ENCODE peak calls at places on chromosomes 13 and 19, in nine cellular contexts. F is OCI-LY7, E is tibial nerve, T is testis, W is AG04450, M is cardiac fibroblast, X is fibroblast of the aortic adventitia, G is breast epithelium, K is IMR-90. D is an unnamed sample.

GRCh38 chr13:50358221-50358620 is 343.0 kb downstream of the KCNRG start:
- DNase-seq in F (no peak), E (no peak), T (no peak), W (no peak), M (no peak), X (peak; percentile 28), G (no peak), K (no peak), D (no peak)

GRCh38 chr13:95822303-95822702 is 145.4 kb downstream of the DNAJC3 start:
- DNase-seq in F (no peak), E (no peak), T (no peak), W (no peak), M (no peak), X (no peak), G (no peak), K (no peak), D (no peak)

GRCh38 chr13:96782186-96782585 is 212.1 kb downstream of the OXGR1 start:
- DNase-seq in F (no peak), E (no peak), T (no peak), W (no peak), M (no peak), X (peak; percentile 48), G (no peak), K (no peak), D (no peak)

GRCh38 chr13:80312967-80313366 is 28.0 kb downstream of the SPRY2 start:
- DNase-seq in F (no peak), E (no peak), T (no peak), W (no peak), M (no peak), X (peak; percentile 14), G (no peak), K (peak; percentile 27), D (no peak)

GRCh38 chr19:8149261-8150094 is at the start of gene FBN3:
- DNase-seq in F (no peak), E (no peak), T (no peak), W (no peak), M (no peak), X (no peak), G (no peak), K (no peak), D (no peak)

GRCh38 chr19:2603320-2603719 is 99.2 kb downstream of the GNG7 start:
- DNase-seq in F (no peak), E (no peak), T (peak; percentile 66), W (no peak), M (peak; percentile 76), X (peak; percentile 82), G (no peak), K (no peak), D (no peak)

GRCh38 chr19:7961930-7962626 is 18.6 kb upstream of the TIMM44 start:
- DNase-seq in F (no peak), E (no peak), T (no peak), W (no peak), M (no peak), X (no peak), G (no peak), K (no peak), D (no peak)

GRCh38 chr19:51550848-51551672 is 19.6 kb upstream of the SIGLEC6 start:
- DNase-seq in F (no peak), E (no peak), T (no peak), W (no peak), M (no peak), X (no peak), G (no peak), K (no peak), D (no peak)

GRCh38 chr13:76620036-76620435 is 266.2 kb downstream of the KCTD12 start:
- DNase-seq in F (no peak), E (no peak), T (no peak), W (no peak), M (no peak), X (no peak), G (no peak), K (no peak), D (no peak)

GRCh38 chr19:7784856-7785255 is 21.8 kb downstream of the CLEC4M start:
- DNase-seq in F (no peak), E (no peak), T (no peak), W (no peak), M (no peak), X (no peak), G (no peak), K (no peak), D (no peak)

GRCh38 chr13:76927955-76928354 is 20.4 kb upstream of the ACOD1 start:
- DNase-seq in F (no peak), E (no peak), T (no peak), W (no peak), M (no peak), X (no peak), G (no peak), K (no peak), D (no peak)

GRCh38 chr13:72180253-72180952 is 313.4 kb upstream of the DACH1 start:
- DNase-seq in F (no peak), E (no peak), T (no peak), W (no peak), M (no peak), X (no peak), G (no peak), K (peak; percentile 0), D (no peak)

GRCh38 chr19:53775524-53775923 is 48.6 kb downstream of the NLRP12 start:
- DNase-seq in F (no peak), E (no peak), T (no peak), W (no peak), M (no peak), X (no peak), G (no peak), K (no peak), D (no peak)

GRCh38 chr13:37406031-37406430 is 192.5 kb downstream of the POSTN start:
- DNase-seq in F (no peak), E (no peak), T (no peak), W (no peak), M (no peak), X (no peak), G (no peak), K (no peak), D (no peak)

GRCh38 chr13:37407156-37407555 is 191.4 kb downstream of the POSTN start:
- DNase-seq in F (no peak), E (no peak), T (no peak), W (no peak), M (no peak), X (no peak), G (no peak), K (peak; percentile 16), D (no peak)

GRCh38 chr13:37409756-37410155 is 188.8 kb downstream of the POSTN start:
- DNase-seq in F (no peak), E (no peak), T (no peak), W (no peak), M (no peak), X (no peak), G (no peak), K (peak; percentile 46), D (no peak)

DNA sequence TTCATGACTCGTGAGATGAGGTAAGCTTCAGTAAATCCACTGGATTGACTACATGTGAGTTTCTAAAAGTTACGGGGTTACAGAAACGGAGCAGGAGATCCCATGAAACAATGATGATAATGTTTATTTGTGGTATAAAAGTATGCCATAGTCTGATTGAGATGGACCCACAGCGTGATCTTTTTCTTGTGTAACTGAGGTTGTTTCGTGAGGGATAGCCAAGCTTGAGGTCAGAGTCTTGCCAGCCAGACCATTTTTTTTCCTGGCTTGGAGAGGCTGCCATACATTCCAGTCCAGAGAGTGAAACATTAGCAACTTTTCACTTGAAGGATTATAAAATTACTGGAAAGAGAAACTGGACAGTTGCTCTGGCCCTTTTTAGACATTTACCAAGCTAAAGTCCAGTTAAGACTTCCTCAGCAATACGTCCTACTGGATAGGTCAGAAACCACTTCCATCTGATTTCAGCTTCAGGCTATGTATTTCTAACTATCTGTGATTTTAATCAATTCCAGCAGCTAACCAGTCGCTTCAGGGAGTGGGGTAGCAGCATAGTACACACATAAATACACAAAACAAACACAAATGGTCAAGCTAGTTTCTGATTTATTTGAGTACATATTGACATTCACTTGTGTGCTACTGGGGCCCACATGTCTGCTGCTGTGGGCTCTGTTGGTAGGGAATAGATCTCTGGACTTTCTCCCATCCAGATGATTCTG is 194.6 kb downstream of the POSTN start:
- DNase-seq in F (no peak), E (no peak), T (no peak), W (peak; percentile 73), M (peak; percentile 80), X (peak; percentile 98), G (no peak), K (peak; percentile 92), D (no peak)
- H3K4me3 ChIP-seq in F (no peak overlapping the region), E (no peak overlapping the region), T (no peak overlapping the region), W (no peak overlapping the region), M (no peak overlapping the region), X (no peak overlapping the region), G (no peak overlapping the region), K (no peak overlapping the region), D (no peak overlapping the region)

DNA sequence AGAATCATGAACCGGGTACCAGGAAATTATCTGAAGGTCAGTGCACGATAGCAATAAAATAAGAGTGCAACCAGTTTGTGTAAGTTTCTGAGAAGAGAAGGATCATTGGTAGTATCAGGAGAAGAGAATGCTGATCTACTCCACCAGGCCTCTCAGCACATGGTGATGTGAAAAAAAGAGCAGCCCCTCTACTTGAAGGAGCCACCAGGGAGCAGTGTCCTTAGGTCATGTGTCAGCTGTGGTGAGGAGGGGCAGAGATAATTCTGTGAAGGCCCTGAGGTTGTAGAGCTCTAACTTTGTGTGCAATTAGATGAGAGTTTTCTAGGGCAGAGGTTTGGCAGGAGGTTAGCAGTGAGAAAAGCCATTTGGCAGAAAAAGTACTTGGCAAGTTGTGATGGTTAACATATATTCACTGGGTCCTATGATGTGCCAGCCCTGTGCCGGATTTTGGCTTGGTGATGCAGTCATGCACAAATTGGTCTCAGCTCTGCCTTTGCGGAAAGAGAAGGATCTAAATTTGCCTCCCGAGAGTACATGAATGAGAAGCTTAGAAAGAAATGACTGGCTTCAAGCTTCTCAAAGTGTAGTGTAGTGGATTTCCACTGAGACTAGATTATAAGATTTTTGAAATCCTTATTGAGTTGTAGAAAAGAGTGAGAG is 19.2 kb upstream of the ZC3H13 start:
- DNase-seq in F (peak; percentile 33), E (no peak), T (no peak), W (no peak), M (no peak), X (no peak), G (no peak), K (no peak), D (no peak)
- TF ChIP-seq CTCF in F (peak; percentile 65), E (no peak), T (no peak), W (no peak), M (no peak), X (no peak), G (no peak), K (no peak), D (no peak)

DNA sequence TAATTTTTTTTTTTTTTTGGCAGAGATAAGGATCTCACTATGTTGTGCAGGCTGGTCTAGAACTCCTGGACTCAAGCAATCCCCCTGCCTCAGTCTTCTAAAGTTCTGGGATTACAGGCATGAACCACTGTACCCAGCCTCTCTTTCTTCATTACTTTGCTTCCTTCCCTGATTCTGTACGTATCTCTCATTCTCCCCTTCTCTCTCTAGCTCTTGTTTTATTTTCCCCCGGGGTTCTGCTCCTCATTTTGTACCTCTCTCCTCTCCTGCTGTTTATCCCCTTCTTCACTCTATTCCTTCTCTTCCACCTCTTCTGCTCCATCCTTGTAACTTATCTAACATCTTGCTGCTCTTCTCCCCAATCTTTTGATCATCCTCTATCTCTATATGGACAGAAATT is 46.5 kb downstream of the ZNF611 start:
- DNase-seq in F (no peak), E (no peak), T (no peak), W (no peak), M (no peak), X (no peak), G (no peak), K (no peak), D (no peak)
- H3K4me3 ChIP-seq in F (no peak overlapping the region), E (no peak overlapping the region), T (no peak overlapping the region), W (peak overlapping the region; percentile 90), M (no peak overlapping the region), X (no peak overlapping the region), G (no peak overlapping the region), K (no peak overlapping the region), D (no peak overlapping the region)

GRCh38 chr13:20550799-20551198 is 16.2 kb upstream of the IFT88 start:
- DNase-seq in F (no peak), E (no peak), T (no peak), W (no peak), M (peak; percentile 16), X (no peak), G (no peak), K (no peak), D (no peak)
- TF ChIP-seq CTCF in F (no peak), E (no peak), T (no peak), W (no peak), M (no peak), X (no peak), G (no peak), K (no peak), D (no peak)